ENCODE peak calls at places on chromosome 17, in seven cellular contexts. One of them, this sample, is unnamed.

GRCh38 chr17:42107597-42108576 is 4.6 kb downstream of the DHX58 start:
- DNase-seq in HCT116: peak; percentile 74
- DNase-seq in H1: peak; percentile 100
- DNase-seq in K562: peak; percentile 93
- DNase-seq in SK-N-SH: peak; percentile 100
- DNase-seq in HepG2: no peak
- DNase-seq in GM12878: no peak
- DNase-seq in this sample: peak; percentile 91

GRCh38 chr17:75238684-75239191 is 22.7 kb downstream of the GGA3 start:
- DNase-seq in HCT116: peak; percentile 59
- DNase-seq in H1: peak; percentile 72
- DNase-seq in K562: peak; percentile 80
- DNase-seq in SK-N-SH: peak; percentile 90
- DNase-seq in HepG2: peak; percentile 74
- DNase-seq in GM12878: no peak
- DNase-seq in this sample: peak; percentile 87

GRCh38 chr17:40018211-40019121 is 3.2 kb downstream of the CSF3 start:
- DNase-seq in HCT116: no peak
- DNase-seq in H1: peak; percentile 76
- DNase-seq in K562: no peak
- DNase-seq in SK-N-SH: peak; percentile 25
- DNase-seq in HepG2: no peak
- DNase-seq in GM12878: no peak
- DNase-seq in this sample: peak; percentile 63

GRCh38 chr17:69141802-69142472 is at the start of gene ABCA6:
- DNase-seq in HCT116: no peak
- DNase-seq in H1: no peak
- DNase-seq in K562: peak; percentile 23
- DNase-seq in SK-N-SH: no peak
- DNase-seq in HepG2: no peak
- DNase-seq in GM12878: no peak
- DNase-seq in this sample: peak; percentile 8

GRCh38 chr17:8791910-8792270 is 7.3 kb downstream of the MFSD6L start:
- DNase-seq in HCT116: peak; percentile 19
- DNase-seq in H1: no peak
- DNase-seq in K562: no peak
- DNase-seq in SK-N-SH: no peak
- DNase-seq in HepG2: no peak
- DNase-seq in GM12878: no peak
- DNase-seq in this sample: no peak

GRCh38 chr17:42796066-42796758 is 2.3 kb downstream of the COA3 start:
- DNase-seq in HCT116: no peak
- DNase-seq in H1: no peak
- DNase-seq in K562: no peak
- DNase-seq in SK-N-SH: no peak
- DNase-seq in HepG2: no peak
- DNase-seq in GM12878: no peak
- DNase-seq in this sample: no peak

GRCh38 chr17:78805301-78805700 is 23.2 kb upstream of the CYTH1 start:
- DNase-seq in HCT116: no peak
- DNase-seq in H1: no peak
- DNase-seq in K562: no peak
- DNase-seq in SK-N-SH: no peak
- DNase-seq in HepG2: no peak
- DNase-seq in GM12878: no peak
- DNase-seq in this sample: no peak

GRCh38 chr17:43823350-43824084 is 9.4 kb downstream of the MPP3 start:
- DNase-seq in HCT116: no peak
- DNase-seq in H1: no peak
- DNase-seq in K562: no peak
- DNase-seq in SK-N-SH: no peak
- DNase-seq in HepG2: no peak
- DNase-seq in GM12878: no peak
- DNase-seq in this sample: no peak

GRCh38 chr17:8146381-8147140 is 5.6 kb downstream of the PER1 start:
- DNase-seq in HCT116: no peak
- DNase-seq in H1: no peak
- DNase-seq in K562: no peak
- DNase-seq in SK-N-SH: no peak
- DNase-seq in HepG2: no peak
- DNase-seq in GM12878: no peak
- DNase-seq in this sample: no peak

GRCh38 chr17:19719365-19720209 is 3.2 kb upstream of the SLC47A2 start:
- DNase-seq in HCT116: no peak
- DNase-seq in H1: no peak
- DNase-seq in K562: no peak
- DNase-seq in SK-N-SH: peak; percentile 8
- DNase-seq in HepG2: no peak
- DNase-seq in GM12878: no peak
- DNase-seq in this sample: peak; percentile 35

GRCh38 chr17:75697651-75698291 is 23.5 kb upstream of the ITGB4 start:
- DNase-seq in HCT116: no peak
- DNase-seq in H1: no peak
- DNase-seq in K562: no peak
- DNase-seq in SK-N-SH: no peak
- DNase-seq in HepG2: peak; percentile 68
- DNase-seq in GM12878: no peak
- DNase-seq in this sample: peak; percentile 16

GRCh38 chr17:78231991-78232759 is 744 bp downstream of the TMEM235 start:
- DNase-seq in HCT116: no peak
- DNase-seq in H1: peak; percentile 79
- DNase-seq in K562: no peak
- DNase-seq in SK-N-SH: peak; percentile 85
- DNase-seq in HepG2: no peak
- DNase-seq in GM12878: no peak
- DNase-seq in this sample: no peak

GRCh38 chr17:38667099-38667786 is 7.5 kb downstream of the EPOP start:
- DNase-seq in HCT116: peak; percentile 57
- DNase-seq in H1: peak; percentile 78
- DNase-seq in K562: peak; percentile 77
- DNase-seq in SK-N-SH: peak; percentile 88
- DNase-seq in HepG2: peak; percentile 79
- DNase-seq in GM12878: no peak
- DNase-seq in this sample: peak; percentile 85

DNA sequence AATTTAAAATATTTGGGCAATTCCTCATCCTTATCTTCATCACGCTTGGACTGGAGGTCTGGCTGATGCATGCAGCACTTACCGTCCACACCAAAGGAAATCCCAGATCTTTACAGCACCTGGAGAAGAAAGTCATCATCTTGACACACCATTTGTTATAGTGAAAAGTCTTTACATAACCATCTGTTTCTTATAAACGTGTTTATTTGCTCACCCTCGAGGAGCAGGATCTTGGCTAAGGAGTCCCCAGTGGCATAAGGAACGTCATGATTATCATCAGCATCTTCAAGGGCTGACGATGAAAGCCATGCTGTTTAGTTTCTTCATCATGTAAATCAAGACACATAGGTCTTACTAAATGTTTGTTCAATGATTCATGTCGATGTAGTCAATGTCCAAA is 248.8 kb upstream of the ELAC2 start:
- DNase-seq in HCT116: no peak
- DNase-seq in H1: no peak
- DNase-seq in K562: no peak
- DNase-seq in SK-N-SH: no peak
- DNase-seq in HepG2: no peak
- DNase-seq in GM12878: no peak
- DNase-seq in this sample: no peak
- TF ChIP-seq JUND in HCT116: no peak
- TF ChIP-seq JUND in H1: no peak
- TF ChIP-seq JUND in K562: no peak
- TF ChIP-seq JUND in SK-N-SH: no peak
- TF ChIP-seq JUND in HepG2: no peak
- TF ChIP-seq JUND in GM12878: no peak
- TF ChIP-seq JUND in this sample: no peak

GRCh38 chr17:46960152-46960551 is 18.9 kb downstream of the RPRML start:
- DNase-seq in HCT116: no peak
- DNase-seq in H1: no peak
- DNase-seq in K562: no peak
- DNase-seq in SK-N-SH: no peak
- DNase-seq in HepG2: no peak
- DNase-seq in GM12878: no peak
- DNase-seq in this sample: no peak

GRCh38 chr17:46958192-46958591 is 20.9 kb downstream of the RPRML start:
- DNase-seq in HCT116: no peak
- DNase-seq in H1: no peak
- DNase-seq in K562: no peak
- DNase-seq in SK-N-SH: no peak
- DNase-seq in HepG2: no peak
- DNase-seq in GM12878: no peak
- DNase-seq in this sample: no peak

GRCh38 chr17:46963571-46963970 is 15.5 kb downstream of the RPRML start:
- DNase-seq in HCT116: no peak
- DNase-seq in H1: no peak
- DNase-seq in K562: no peak
- DNase-seq in SK-N-SH: no peak
- DNase-seq in HepG2: no peak
- DNase-seq in GM12878: no peak
- DNase-seq in this sample: no peak

GRCh38 chr17:46964315-46965265 is 14.5 kb downstream of the RPRML start:
- DNase-seq in HCT116: no peak
- DNase-seq in H1: peak; percentile 66
- DNase-seq in K562: peak; percentile 49
- DNase-seq in SK-N-SH: no peak
- DNase-seq in HepG2: no peak
- DNase-seq in GM12878: no peak
- DNase-seq in this sample: peak; percentile 72

GRCh38 chr17:46962374-46962790 is 16.7 kb downstream of the RPRML start:
- DNase-seq in HCT116: no peak
- DNase-seq in H1: no peak
- DNase-seq in K562: no peak
- DNase-seq in SK-N-SH: no peak
- DNase-seq in HepG2: no peak
- DNase-seq in GM12878: no peak
- DNase-seq in this sample: no peak
- TF ChIP-seq JUND in HCT116: no peak
- TF ChIP-seq JUND in H1: no peak
- TF ChIP-seq JUND in K562: no peak
- TF ChIP-seq JUND in SK-N-SH: no peak
- TF ChIP-seq JUND in HepG2: no peak
- TF ChIP-seq JUND in GM12878: no peak
- TF ChIP-seq JUND in this sample: no peak

GRCh38 chr17:83175551-83176271 is 96.3 kb downstream of the METRNL start:
- DNase-seq in HCT116: no peak
- DNase-seq in H1: peak; percentile 26
- DNase-seq in K562: no peak
- DNase-seq in SK-N-SH: no peak
- DNase-seq in HepG2: no peak
- DNase-seq in GM12878: no peak
- DNase-seq in this sample: no peak

GRCh38 chr17:83173180-83173996 is 94.0 kb downstream of the METRNL start:
- DNase-seq in HCT116: no peak
- DNase-seq in H1: no peak
- DNase-seq in K562: no peak
- DNase-seq in SK-N-SH: no peak
- DNase-seq in HepG2: no peak
- DNase-seq in GM12878: no peak
- DNase-seq in this sample: no peak

GRCh38 chr17:83176272-83176955 is 97.0 kb downstream of the METRNL start:
- DNase-seq in HCT116: no peak
- DNase-seq in H1: peak; percentile 20
- DNase-seq in K562: no peak
- DNase-seq in SK-N-SH: no peak
- DNase-seq in HepG2: no peak
- DNase-seq in GM12878: no peak
- DNase-seq in this sample: no peak

GRCh38 chr17:83173997-83174858 is 94.8 kb downstream of the METRNL start:
- DNase-seq in HCT116: no peak
- DNase-seq in H1: peak; percentile 36
- DNase-seq in K562: no peak
- DNase-seq in SK-N-SH: no peak
- DNase-seq in HepG2: peak; percentile 90
- DNase-seq in GM12878: no peak
- DNase-seq in this sample: peak; percentile 92

GRCh38 chr17:83174859-83175550 is 95.6 kb downstream of the METRNL start:
- DNase-seq in HCT116: no peak
- DNase-seq in H1: peak; percentile 31
- DNase-seq in K562: no peak
- DNase-seq in SK-N-SH: no peak
- DNase-seq in HepG2: no peak
- DNase-seq in GM12878: no peak
- DNase-seq in this sample: no peak
- TF ChIP-seq JUND in HCT116: no peak
- TF ChIP-seq JUND in H1: no peak
- TF ChIP-seq JUND in K562: no peak
- TF ChIP-seq JUND in SK-N-SH: no peak
- TF ChIP-seq JUND in HepG2: no peak
- TF ChIP-seq JUND in GM12878: no peak
- TF ChIP-seq JUND in this sample: no peak

DNA sequence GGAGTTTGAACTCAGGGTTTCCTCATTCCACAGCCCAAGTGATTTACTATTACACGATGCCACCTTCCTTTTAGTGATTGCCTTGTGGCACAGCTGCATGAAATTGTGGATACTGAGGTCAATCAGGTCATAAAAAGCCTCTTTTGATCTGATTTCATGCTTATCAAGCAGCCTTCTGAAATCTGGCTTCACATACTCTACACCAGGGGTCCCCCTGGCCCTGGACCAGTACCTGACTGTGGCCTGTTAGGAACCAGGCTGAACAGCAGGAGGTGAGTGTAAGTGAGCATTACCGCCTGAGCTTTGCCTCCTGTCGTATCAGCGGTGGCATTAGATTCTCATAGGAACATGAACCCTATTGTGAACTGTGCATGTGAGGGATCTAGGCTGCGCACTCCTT is 13.8 kb downstream of the SLFN5 start:
- DNase-seq in HCT116: peak; percentile 24
- DNase-seq in H1: no peak
- DNase-seq in K562: no peak
- DNase-seq in SK-N-SH: no peak
- DNase-seq in HepG2: no peak
- DNase-seq in GM12878: no peak
- DNase-seq in this sample: no peak
- TF ChIP-seq JUND in HCT116: peak; percentile 9
- TF ChIP-seq JUND in H1: no peak
- TF ChIP-seq JUND in K562: no peak
- TF ChIP-seq JUND in SK-N-SH: no peak
- TF ChIP-seq JUND in HepG2: no peak
- TF ChIP-seq JUND in GM12878: no peak
- TF ChIP-seq JUND in this sample: no peak